ENCODE peak calls at places on chromosomes 12 and 14, in seven cellular contexts. L is CD8-positive, alpha-beta T cell; P is left ventricle myocardium inferior; V is right lobe of liver; Z is pancreas; K is mammary epithelial cell; Y is tibial artery. T is an unnamed sample. For H3K4me1, the result is how much of the 10 kb centered on the place peaks cover.

GRCh38 chr14:78595797-78596196 is 425.6 kb downstream of the NRXN3 start:
- DNase-seq in L (no peak), P (no peak), V (no peak), Z (no peak), K (no peak), Y (no peak), T (no peak)

GRCh38 chr12:34398706-34399630 is 376.7 kb downstream of the ALG10 start:
- DNase-seq in L (no peak), P (peak), V (peak), Z (peak), K (no peak), Y (peak), T (peak)

GRCh38 chr14:47507866-47508265 is 167.5 kb downstream of the MDGA2 start:
- DNase-seq in L (no peak), P (no peak), V (no peak), Z (no peak), K (no peak), Y (no peak), T (no peak)

GRCh38 chr12:3560295-3560620 is 69.3 kb downstream of the PRMT8 start:
- DNase-seq in L (no peak), P (no peak), V (no peak), Z (no peak), K (no peak), Y (peak), T (no peak)

GRCh38 chr12:15910864-15911696 is at the start of gene DERA:
- DNase-seq in L (peak), P (peak), V (peak), Z (peak), K (peak), Y (peak), T (peak)

GRCh38 chr14:68787235-68787727 is 5.6 kb downstream of the ZFP36L1 start:
- DNase-seq in L (no peak), P (no peak), V (peak), Z (peak), K (no peak), Y (no peak), T (no peak)

GRCh38 chr14:24710403-24711063 is 76.5 kb upstream of the GZMB start:
- DNase-seq in L (peak), P (peak), V (no peak), Z (peak), K (peak), Y (no peak), T (peak)

GRCh38 chr12:6965026-6965661 is 5.3 kb downstream of the PHB2 start:
- DNase-seq in L (peak), P (peak), V (peak), Z (peak), K (peak), Y (peak), T (peak)

GRCh38 chr14:26125039-26125438 is 472.8 kb downstream of the NOVA1 start:
- DNase-seq in L (no peak), P (no peak), V (no peak), Z (no peak), K (no peak), Y (no peak), T (no peak)

GRCh38 chr12:25694072-25694471 is 141.0 kb upstream of the LMNTD1 start:
- DNase-seq in L (no peak), P (no peak), V (no peak), Z (no peak), K (peak), Y (no peak), T (no peak)

GRCh38 chr14:44898547-44898946 is 63.2 kb downstream of the KLHL28 start:
- DNase-seq in L (no peak), P (no peak), V (no peak), Z (no peak), K (no peak), Y (no peak), T (no peak)

GRCh38 chr14:103641181-103641580 is 12.2 kb downstream of the KLC1 start:
- DNase-seq in L (no peak), P (no peak), V (no peak), Z (no peak), K (peak), Y (no peak), T (no peak)

DNA sequence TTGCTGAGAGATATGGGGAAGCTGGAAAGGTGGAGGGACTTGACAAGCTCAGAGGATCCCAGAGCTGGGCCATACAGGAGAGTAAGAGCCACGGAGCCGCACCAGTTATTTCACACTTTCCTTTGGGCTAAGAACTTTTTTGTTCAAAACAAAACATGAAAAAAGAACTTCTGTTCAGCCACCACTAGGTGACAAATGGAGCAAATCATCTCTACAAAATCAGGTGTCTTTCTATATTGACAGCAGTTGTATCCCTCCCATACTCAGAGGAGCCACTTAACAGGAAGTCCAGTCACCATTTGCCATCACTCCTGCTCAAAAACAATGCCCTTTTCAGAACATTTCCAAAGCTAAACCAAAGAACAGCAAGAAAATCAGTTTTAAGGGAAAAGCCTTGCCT is 70.3 kb upstream of the DBX2 start:
- DNase-seq in L (no peak), P (no peak), V (no peak), Z (no peak), K (no peak), Y (no peak), T (no peak)
- TF ChIP-seq CTCF in L (no peak), P (no peak), V (no peak), Z (no peak), K (peak), Y (no peak), T (no peak)

DNA sequence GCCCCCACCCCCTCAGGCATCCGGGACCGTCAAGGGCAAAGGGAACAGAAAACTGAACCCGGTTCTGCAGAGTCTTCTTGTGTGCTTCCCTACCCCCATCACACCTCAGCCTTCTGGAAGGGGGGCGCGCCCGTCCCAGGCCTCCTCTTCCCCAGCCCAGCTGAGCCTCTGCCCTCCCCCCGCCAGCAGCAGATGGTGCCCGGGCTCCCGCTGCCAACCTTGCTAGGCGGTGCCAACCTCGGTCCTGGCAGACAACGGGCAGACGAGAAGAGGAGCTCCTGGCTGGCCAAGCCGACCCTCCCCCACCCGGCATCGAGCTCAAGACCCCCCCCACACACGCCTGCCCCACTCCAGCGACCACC is 8.7 kb downstream of the STAC3 start:
- DNase-seq in L (no peak), P (peak), V (peak), Z (peak), K (no peak), Y (peak), T (no peak)
- H3K4me1 ChIP-seq in L (half or more), P (half or more), V (half or more), Z (under half), K (under half), Y (under half), T (under half)

DNA sequence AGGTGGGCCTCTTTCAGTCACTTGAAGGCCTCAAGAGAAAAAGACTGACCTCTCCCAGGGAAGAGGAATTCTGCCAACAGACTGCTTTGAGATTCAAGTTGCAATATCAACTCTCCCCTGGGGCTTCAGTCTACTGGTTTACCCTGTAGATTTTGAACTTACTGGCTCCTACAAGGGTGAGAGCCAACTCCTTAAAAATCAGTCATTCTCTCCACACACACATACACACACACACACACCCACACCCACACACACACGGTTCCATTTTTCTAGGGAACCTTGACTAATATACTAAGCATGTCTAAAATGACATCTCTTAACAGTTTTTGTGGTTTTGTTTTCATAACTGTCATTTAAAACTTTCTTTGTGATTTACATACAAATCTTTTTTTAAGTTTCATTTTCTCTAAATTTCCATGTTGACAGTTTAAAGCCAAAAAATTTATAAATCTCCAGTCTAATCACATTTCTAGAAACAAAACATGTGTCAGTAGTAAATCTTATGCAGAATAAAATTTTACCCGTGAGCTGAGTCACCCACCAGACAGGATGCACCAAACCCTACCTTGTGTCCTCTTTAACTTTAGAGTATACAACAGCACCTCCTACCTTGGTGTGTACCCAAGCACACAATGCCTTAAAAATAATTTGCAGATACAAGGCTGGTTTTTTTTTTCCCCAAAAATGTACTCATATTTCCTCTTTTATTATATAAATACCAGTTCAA is 394.6 kb downstream of the AEBP2 start:
- DNase-seq in L (no peak), P (no peak), V (no peak), Z (no peak), K (peak), Y (no peak), T (no peak)
- TF ChIP-seq CTCF in L (no peak), P (no peak), V (no peak), Z (no peak), K (peak), Y (no peak), T (no peak)

GRCh38 chr14:51396222-51396815 is 156.3 kb downstream of the TMX1 start:
- DNase-seq in L (no peak), P (no peak), V (no peak), Z (no peak), K (peak), Y (no peak), T (no peak)
- H3K4me1 ChIP-seq in L (under half), P (under half), V (under half), Z (under half), K (half or more), Y (under half), T (under half)

GRCh38 chr14:61887628-61888027 is 125.4 kb downstream of the SNAPC1 start:
- DNase-seq in L (no peak), P (no peak), V (no peak), Z (no peak), K (no peak), Y (no peak), T (no peak)
- TF ChIP-seq CTCF in L (no peak), P (no peak), V (no peak), Z (no peak), K (no peak), Y (no peak), T (no peak)

T was measured in lung.